ENCODE peak calls at places on chromosome 13, in eight cellular contexts. A, V, E, W, S, I, L and F are unnamed samples.

GRCh38 chr13:69600811-69601210 is 506.8 kb upstream of the ATXN8OS start:
- DNase-seq in A (no peak), V (no peak), E (no peak), W (no peak), S (no peak), I (no peak), L (no peak), F (no peak)

GRCh38 chr13:112774448-112774792 is 84.6 kb downstream of the ATP11A start:
- DNase-seq in A (no peak), V (no peak), E (no peak), W (no peak), S (no peak), I (no peak), L (no peak), F (no peak)

GRCh38 chr13:51235756-51236564 is 13.8 kb downstream of the FAM124A start:
- DNase-seq in A (no peak), V (no peak), E (no peak), W (no peak), S (no peak), I (no peak), L (no peak), F (no peak)

GRCh38 chr13:83151308-83151660 is 731.0 kb downstream of the SLITRK1 start:
- DNase-seq in A (no peak), V (no peak), E (no peak), W (no peak), S (no peak), I (no peak), L (peak), F (no peak)

GRCh38 chr13:90594694-90595093 is 752.8 kb upstream of the MIR17HG start:
- DNase-seq in A (no peak), V (no peak), E (no peak), W (no peak), S (peak), I (no peak), L (peak), F (no peak)

GRCh38 chr13:47094734-47095434 is 198.0 kb upstream of the HTR2A start:
- DNase-seq in A (no peak), V (no peak), E (no peak), W (no peak), S (no peak), I (no peak), L (no peak), F (no peak)

GRCh38 chr13:29582171-29582570 is 13.3 kb downstream of the SLC7A1 start:
- DNase-seq in A (no peak), V (peak), E (no peak), W (no peak), S (no peak), I (no peak), L (no peak), F (no peak)

GRCh38 chr13:75486654-75487053 is 4.7 kb upstream of the TBC1D4 start:
- DNase-seq in A (no peak), V (no peak), E (no peak), W (no peak), S (no peak), I (no peak), L (no peak), F (peak)

GRCh38 chr13:26784704-26785639 is 24.4 kb upstream of the GPR12 start:
- DNase-seq in A (no peak), V (no peak), E (no peak), W (no peak), S (no peak), I (no peak), L (no peak), F (peak)

GRCh38 chr13:36059366-36059765 is 71.8 kb downstream of the DCLK1 start:
- DNase-seq in A (no peak), V (no peak), E (no peak), W (no peak), S (no peak), I (no peak), L (no peak), F (no peak)

GRCh38 chr13:92158335-92158734 is 759.9 kb downstream of the GPC5 start:
- DNase-seq in A (no peak), V (no peak), E (no peak), W (no peak), S (no peak), I (no peak), L (no peak), F (peak)

GRCh38 chr13:51153527-51153926 is 42.5 kb upstream of the C13orf42 start:
- DNase-seq in A (no peak), V (no peak), E (no peak), W (no peak), S (no peak), I (no peak), L (no peak), F (no peak)

GRCh38 chr13:44837250-44837649 is 152.0 kb downstream of the NUFIP1 start:
- DNase-seq in A (no peak), V (no peak), E (no peak), W (no peak), S (no peak), I (no peak), L (peak), F (no peak)

GRCh38 chr13:24747248-24748151 is 16.5 kb upstream of the RNF17 start:
- DNase-seq in A (no peak), V (no peak), E (no peak), W (no peak), S (peak), I (no peak), L (peak), F (no peak)